ENCODE peak calls at places on chromosomes 3 and 15, in five cellular contexts. R is MM.1S, H is left lung, I is body of pancreas, K is lung. Y is an unnamed sample.

GRCh38 chr3:112627419-112627818 is 13.5 kb downstream of the CCDC80 start:
- DNase-seq in I (no peak), H (no peak), R (no peak), K (no peak), Y (no peak)

GRCh38 chr3:153397806-153398205 is 235.8 kb downstream of the RAP2B start:
- DNase-seq in I (no peak), R (no peak), H (no peak), K (no peak), Y (no peak)

GRCh38 chr3:73418636-73419035 is 206.1 kb downstream of the PDZRN3 start:
- DNase-seq in R (no peak), K (no peak), H (no peak), I (no peak), Y (no peak)

GRCh38 chr3:105401691-105402149 is 35.0 kb downstream of the ALCAM start:
- DNase-seq in R (no peak), K (no peak), I (no peak), H (no peak), Y (no peak)

GRCh38 chr15:47434641-47435040 is 282.7 kb upstream of the SEMA6D start:
- DNase-seq in R (no peak), K (no peak), I (no peak), H (no peak), Y (no peak)

GRCh38 chr15:67067161-67067853 is 1.9 kb downstream of the SMAD3 start:
- DNase-seq in R (no peak), H (peak; percentile 65), K (no peak), I (peak; percentile 19), Y (peak; percentile 71)

GRCh38 chr15:68201879-68202261 is 3.3 kb downstream of the CALML4 start:
- DNase-seq in H (no peak), R (no peak), K (no peak), I (no peak), Y (no peak)

GRCh38 chr3:123284399-123285010 is 82.8 kb downstream of the SEC22A start:
- DNase-seq in I (no peak), H (no peak), R (no peak), K (no peak), Y (peak; percentile 24)

GRCh38 chr15:70324001-70324974 is 226.6 kb upstream of the TLE3 start:
- DNase-seq in H (no peak), R (no peak), I (no peak), K (no peak), Y (no peak)

GRCh38 chr3:178585439-178585838 is 49.2 kb downstream of the KCNMB2 start:
- DNase-seq in R (peak; percentile 7), K (no peak), I (no peak), H (no peak), Y (no peak)

GRCh38 chr3:100209169-100209568 is 51.6 kb upstream of the TBC1D23 start:
- DNase-seq in H (no peak), R (no peak), K (no peak), I (no peak), Y (no peak)

GRCh38 chr3:188417329-188417728 is 263.4 kb downstream of the LPP start:
- DNase-seq in K (no peak), R (peak; percentile 82), H (no peak), I (no peak), Y (no peak)

GRCh38 chr3:62369476-62369743 is 3.9 kb downstream of the FEZF2 start:
- DNase-seq in K (no peak), I (no peak), R (no peak), H (peak; percentile 34), Y (no peak)

GRCh38 chr3:62366093-62366419 is 7.3 kb downstream of the FEZF2 start:
- DNase-seq in I (no peak), H (no peak), K (no peak), R (no peak), Y (no peak)

GRCh38 chr3:62368705-62369475 is 4.5 kb downstream of the FEZF2 start:
- DNase-seq in H (peak; percentile 74), R (no peak), K (no peak), I (no peak), Y (peak; percentile 87)

GRCh38 chr3:62370112-62371031 is 3.0 kb downstream of the FEZF2 start:
- DNase-seq in R (no peak), I (no peak), H (peak; percentile 76), K (no peak), Y (peak; percentile 78)

GRCh38 chr3:62367735-62368704 is 5.3 kb downstream of the FEZF2 start:
- DNase-seq in R (no peak), I (no peak), H (peak; percentile 25), K (no peak), Y (peak; percentile 65)
- H3K27ac ChIP-seq in R (no peak overlapping the region), I (no peak overlapping the region), H (no peak overlapping the region), K (no peak overlapping the region), Y (no peak overlapping the region)

GRCh38 chr3:183809209-183809608 is 16.2 kb downstream of the MAP6D1 start:
- DNase-seq in I (peak; percentile 36), H (no peak), R (no peak), K (no peak), Y (no peak)

GRCh38 chr3:183810643-183811594 is 14.5 kb downstream of the MAP6D1 start:
- DNase-seq in K (no peak), R (no peak), H (no peak), I (peak; percentile 90), Y (no peak)

GRCh38 chr3:183807329-183807728 is 18.0 kb downstream of the MAP6D1 start:
- DNase-seq in R (no peak), K (no peak), I (no peak), H (no peak), Y (no peak)

GRCh38 chr3:183808355-183808754 is 17.0 kb downstream of the MAP6D1 start:
- DNase-seq in H (no peak), I (no peak), K (no peak), R (no peak), Y (no peak)

DNA sequence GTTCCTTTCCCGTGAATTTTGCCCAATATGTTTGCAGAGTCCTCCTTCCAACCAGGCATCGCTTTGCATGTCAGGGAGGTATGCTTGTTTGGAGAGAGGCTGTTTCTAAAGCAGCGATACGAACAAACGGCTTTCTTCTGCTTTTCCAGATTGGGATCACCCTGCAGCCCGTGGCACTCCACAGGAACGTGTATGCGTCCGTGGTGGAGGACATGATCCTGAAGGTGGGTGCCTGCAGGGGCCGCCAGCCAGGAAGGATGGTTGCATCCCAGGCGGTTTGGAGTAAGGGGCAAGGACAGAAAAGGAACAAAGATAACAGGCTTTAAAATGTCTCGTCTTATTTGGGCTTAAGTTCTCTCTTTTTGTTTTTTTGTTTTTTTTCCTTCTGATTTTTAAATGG is 17.5 kb downstream of the MAP6D1 start:
- DNase-seq in K (no peak), H (no peak), R (no peak), I (no peak), Y (no peak)
- H3K36me3 ChIP-seq in K (peaks cover 56% of the 10 kb centered on the region), H (peaks cover 100% of the 10 kb centered on the region), R (peaks cover 23% of the 10 kb centered on the region), I (peaks cover 13% of the 10 kb centered on the region), Y (peaks cover 97% of the 10 kb centered on the region)

DNA sequence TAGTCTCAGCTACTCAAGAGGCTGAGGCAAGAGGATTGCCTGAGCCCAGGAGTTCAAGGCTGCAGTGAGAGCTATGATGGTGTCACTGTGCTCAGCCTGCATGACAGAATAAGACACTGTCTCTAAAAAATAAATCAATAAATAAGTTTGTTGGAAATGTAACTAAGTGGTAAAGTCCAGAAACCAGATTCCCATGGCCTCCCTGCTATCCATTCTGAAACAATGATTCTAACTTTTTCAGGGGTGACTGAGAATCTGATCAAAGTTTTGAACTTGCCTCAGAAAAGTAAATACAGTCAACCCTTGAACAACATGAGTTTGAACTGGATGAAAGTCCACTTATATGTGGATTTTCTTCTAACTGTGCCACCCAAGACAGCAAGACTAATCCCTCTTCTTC is 86.2 kb downstream of the NBEAL2 start:
- DNase-seq in H (no peak), R (no peak), I (no peak), K (no peak), Y (no peak)
- H3K4me3 ChIP-seq in H (no peak overlapping the region), R (no peak overlapping the region), I (no peak overlapping the region), K (no peak overlapping the region), Y (no peak overlapping the region)

GRCh38 chr15:43508421-43508820 is 9.0 kb upstream of the MAP1A start:
- DNase-seq in I (no peak), H (no peak), K (no peak), R (no peak), Y (no peak)

GRCh38 chr15:43510230-43511011 is 7.0 kb upstream of the MAP1A start:
- DNase-seq in K (peak; percentile 98), I (peak; percentile 100), R (peak; percentile 100), H (peak; percentile 99), Y (peak; percentile 99)

GRCh38 chr15:43509002-43509922 is 8.1 kb upstream of the MAP1A start:
- DNase-seq in K (no peak), R (no peak), H (no peak), I (no peak), Y (peak; percentile 39)

GRCh38 chr15:43511012-43511885 is 6.2 kb upstream of the MAP1A start:
- DNase-seq in H (no peak), K (no peak), R (no peak), I (peak; percentile 13), Y (peak; percentile 80)

DNA sequence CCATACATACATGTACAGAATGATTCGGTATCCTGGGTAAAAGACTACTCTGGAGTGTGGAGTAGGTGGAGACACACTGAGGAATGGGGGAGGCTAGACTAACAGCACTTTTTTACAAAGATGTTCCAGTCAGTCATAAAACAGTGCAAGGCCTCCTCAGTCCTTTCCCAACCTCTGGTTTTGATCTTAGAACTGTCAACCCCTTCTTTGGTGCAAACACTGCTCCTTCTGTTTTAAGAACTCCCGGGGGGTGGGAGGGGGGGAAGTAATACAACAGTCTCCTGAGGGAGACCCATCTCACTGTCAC is 7.5 kb upstream of the MAP1A start:
- DNase-seq in H (no peak), I (no peak), R (no peak), K (no peak), Y (no peak)
- H3K27ac ChIP-seq in H (peak overlapping the region; percentile 58), I (peak overlapping the region; percentile 62), R (no peak overlapping the region), K (peak overlapping the region; percentile 95), Y (peak overlapping the region; percentile 98)

DNA sequence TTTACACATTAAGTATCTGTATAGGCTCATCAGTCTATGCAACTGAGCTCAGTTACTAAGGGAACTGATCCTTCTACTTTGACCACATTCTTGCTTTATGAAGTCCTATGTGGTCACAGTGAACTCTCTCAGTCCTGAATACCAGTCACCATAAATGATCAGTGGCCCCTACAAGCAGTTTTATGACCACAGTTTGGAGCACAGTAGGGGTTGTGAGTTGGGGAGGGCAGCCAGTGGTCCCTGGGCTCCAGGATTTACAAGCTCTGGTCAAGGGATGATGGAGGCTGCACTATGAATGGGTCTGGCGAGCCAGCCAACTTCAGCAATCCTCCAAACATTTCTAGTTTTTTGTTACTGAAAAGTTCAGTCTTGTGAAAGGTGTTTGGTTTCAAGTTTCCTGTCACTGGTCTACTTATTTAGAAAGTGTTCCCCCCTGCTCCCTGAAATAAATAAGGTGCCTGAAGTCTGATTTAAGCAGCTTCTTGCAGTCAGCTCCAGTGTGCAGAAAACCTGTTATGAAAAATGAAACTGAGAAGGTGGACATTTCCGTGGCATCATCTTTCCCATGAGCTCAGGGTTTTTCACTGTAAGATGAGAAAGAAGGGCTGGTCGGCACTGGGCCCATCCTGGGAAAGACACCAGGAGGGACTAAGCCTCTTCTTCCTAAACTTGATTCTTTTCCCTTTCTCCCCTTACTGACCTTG is 75.4 kb downstream of the DAPK2 start:
- DNase-seq in K (no peak), H (no peak), R (peak; percentile 73), I (no peak), Y (peak; percentile 19)
- H3K36me3 ChIP-seq in K (no peaks in the 10 kb centered on the region), H (peaks cover 5% of the 10 kb centered on the region), R (no peaks in the 10 kb centered on the region), I (no peaks in the 10 kb centered on the region), Y (no peaks in the 10 kb centered on the region)

GRCh38 chr15:59206623-59207183 is at the start of gene LDHAL6B:
- DNase-seq in R (no peak), H (no peak), I (no peak), K (no peak), Y (no peak)
- H3K4me3 ChIP-seq in R (no peak within 1 kb of the TSS), H (no peak within 1 kb of the TSS), I (no peak within 1 kb of the TSS), K (no peak within 1 kb of the TSS), Y (no peak within 1 kb of the TSS)

GRCh38 chr15:40095381-40096093 is 13.1 kb downstream of the BMF start:
- DNase-seq in H (no peak), K (no peak), R (no peak), I (no peak), Y (peak; percentile 37)
- H3K27ac ChIP-seq in H (peak overlapping the region; percentile 59), K (no peak overlapping the region), R (peak overlapping the region; percentile 99), I (no peak overlapping the region), Y (no peak overlapping the region)

GRCh38 chr3:47860206-47860605 is 57.3 kb downstream of the DHX30 start:
- DNase-seq in R (no peak), K (no peak), H (peak; percentile 8), I (no peak), Y (no peak)
- H3K36me3 ChIP-seq in R (no peaks in the 10 kb centered on the region), K (peaks cover 36% of the 10 kb centered on the region), H (peaks cover 87% of the 10 kb centered on the region), I (peaks cover 4% of the 10 kb centered on the region), Y (peaks cover 79% of the 10 kb centered on the region)

Y was measured in endodermal cell.